ENCODE peak calls at places on chromosomes 5 and 9, in six cellular contexts. One of them, this sample, is unnamed.

GRCh38 chr9:114141553-114142548 is 13.5 kb upstream of the COL27A1 start:
- DNase-seq in IMR-90: peak; percentile 41
- DNase-seq in breast epithelium: no peak
- DNase-seq in H1: no peak
- DNase-seq in adrenal gland: peak; percentile 59
- DNase-seq in stomach: peak; percentile 37
- DNase-seq in this sample: no peak

GRCh38 chr5:154714271-154714986 is 40.7 kb upstream of the LARP1 start:
- DNase-seq in IMR-90: peak; percentile 77
- DNase-seq in breast epithelium: no peak
- DNase-seq in H1: no peak
- DNase-seq in adrenal gland: no peak
- DNase-seq in stomach: peak; percentile 46
- DNase-seq in this sample: no peak

GRCh38 chr5:151144922-151145321 is 12.7 kb downstream of the ANXA6 start:
- DNase-seq in IMR-90: no peak
- DNase-seq in breast epithelium: no peak
- DNase-seq in H1: no peak
- DNase-seq in adrenal gland: no peak
- DNase-seq in stomach: no peak
- DNase-seq in this sample: no peak

GRCh38 chr5:31617867-31618266 is 21.1 kb upstream of the PDZD2 start:
- DNase-seq in IMR-90: no peak
- DNase-seq in breast epithelium: no peak
- DNase-seq in H1: no peak
- DNase-seq in adrenal gland: no peak
- DNase-seq in stomach: no peak
- DNase-seq in this sample: no peak

GRCh38 chr9:98010450-98010849 is 27.3 kb downstream of the ANP32B start:
- DNase-seq in IMR-90: peak; percentile 64
- DNase-seq in breast epithelium: no peak
- DNase-seq in H1: no peak
- DNase-seq in adrenal gland: no peak
- DNase-seq in stomach: no peak
- DNase-seq in this sample: no peak

GRCh38 chr5:136104311-136104975 is 28.2 kb upstream of the SMAD5 start:
- DNase-seq in IMR-90: no peak
- DNase-seq in breast epithelium: no peak
- DNase-seq in H1: no peak
- DNase-seq in adrenal gland: no peak
- DNase-seq in stomach: no peak
- DNase-seq in this sample: no peak

GRCh38 chr9:21889673-21890072 is 87.2 kb downstream of the MTAP start:
- DNase-seq in IMR-90: no peak
- DNase-seq in breast epithelium: no peak
- DNase-seq in H1: no peak
- DNase-seq in adrenal gland: no peak
- DNase-seq in stomach: no peak
- DNase-seq in this sample: no peak

GRCh38 chr9:87375397-87376073 is 122.1 kb upstream of the DAPK1 start:
- DNase-seq in IMR-90: no peak
- DNase-seq in breast epithelium: no peak
- DNase-seq in H1: no peak
- DNase-seq in adrenal gland: no peak
- DNase-seq in stomach: no peak
- DNase-seq in this sample: no peak

GRCh38 chr5:149576021-149576420 is 5.3 kb upstream of the ARHGEF37 start:
- DNase-seq in IMR-90: no peak
- DNase-seq in breast epithelium: no peak
- DNase-seq in H1: no peak
- DNase-seq in adrenal gland: no peak
- DNase-seq in stomach: no peak
- DNase-seq in this sample: no peak

GRCh38 chr9:114266969-114267368 is 55.9 kb upstream of the ORM1 start:
- DNase-seq in IMR-90: peak; percentile 68
- DNase-seq in breast epithelium: no peak
- DNase-seq in H1: no peak
- DNase-seq in adrenal gland: no peak
- DNase-seq in stomach: no peak
- DNase-seq in this sample: no peak

GRCh38 chr9:107740088-107740980 is 250.8 kb upstream of the KLF4 start:
- DNase-seq in IMR-90: no peak
- DNase-seq in breast epithelium: no peak
- DNase-seq in H1: no peak
- DNase-seq in adrenal gland: no peak
- DNase-seq in stomach: no peak
- DNase-seq in this sample: no peak

GRCh38 chr5:165370772-165371171 is 1865.4 kb downstream of the MAT2B start:
- DNase-seq in IMR-90: peak; percentile 61
- DNase-seq in breast epithelium: no peak
- DNase-seq in H1: no peak
- DNase-seq in adrenal gland: no peak
- DNase-seq in stomach: no peak
- DNase-seq in this sample: no peak

GRCh38 chr5:139104577-139105271 is 93.4 kb downstream of the SIL1 start:
- DNase-seq in IMR-90: peak; percentile 90
- DNase-seq in breast epithelium: peak; percentile 83
- DNase-seq in H1: no peak
- DNase-seq in adrenal gland: peak; percentile 91
- DNase-seq in stomach: no peak
- DNase-seq in this sample: no peak

GRCh38 chr5:148910686-148911361 is 84.4 kb downstream of the ADRB2 start:
- DNase-seq in IMR-90: peak; percentile 64
- DNase-seq in breast epithelium: no peak
- DNase-seq in H1: no peak
- DNase-seq in adrenal gland: no peak
- DNase-seq in stomach: peak; percentile 79
- DNase-seq in this sample: no peak

GRCh38 chr5:16889203-16889971 is 46.7 kb downstream of the MYO10 start:
- DNase-seq in IMR-90: peak; percentile 88
- DNase-seq in breast epithelium: no peak
- DNase-seq in H1: no peak
- DNase-seq in adrenal gland: no peak
- DNase-seq in stomach: no peak
- DNase-seq in this sample: no peak

GRCh38 chr9:132241483-132241839 is 79.6 kb downstream of the NTNG2 start:
- DNase-seq in IMR-90: no peak
- DNase-seq in breast epithelium: no peak
- DNase-seq in H1: no peak
- DNase-seq in adrenal gland: no peak
- DNase-seq in stomach: no peak
- DNase-seq in this sample: no peak

GRCh38 chr5:91384671-91385430 is 1.7 kb upstream of the ARRDC3 start:
- DNase-seq in IMR-90: peak; percentile 91
- DNase-seq in breast epithelium: peak; percentile 38
- DNase-seq in H1: no peak
- DNase-seq in adrenal gland: peak; percentile 53
- DNase-seq in stomach: peak; percentile 40
- DNase-seq in this sample: no peak

GRCh38 chr9:109182940-109183798 is 16.1 kb upstream of the FRRS1L start:
- DNase-seq in IMR-90: peak; percentile 15
- DNase-seq in breast epithelium: no peak
- DNase-seq in H1: no peak
- DNase-seq in adrenal gland: peak; percentile 37
- DNase-seq in stomach: peak; percentile 57
- DNase-seq in this sample: no peak

GRCh38 chr9:78298046-78298511 is 1.2 kb downstream of the PSAT1 start:
- DNase-seq in IMR-90: no peak
- DNase-seq in breast epithelium: no peak
- DNase-seq in H1: no peak
- DNase-seq in adrenal gland: peak; percentile 48
- DNase-seq in stomach: no peak
- DNase-seq in this sample: peak; percentile 37

GRCh38 chr5:66808663-66809062 is 212.5 kb downstream of the MAST4 start:
- DNase-seq in IMR-90: no peak
- DNase-seq in breast epithelium: no peak
- DNase-seq in H1: no peak
- DNase-seq in adrenal gland: no peak
- DNase-seq in stomach: no peak
- DNase-seq in this sample: no peak

GRCh38 chr5:54545796-54546195 is 28.2 kb downstream of the SNX18 start:
- DNase-seq in IMR-90: no peak
- DNase-seq in breast epithelium: no peak
- DNase-seq in H1: no peak
- DNase-seq in adrenal gland: no peak
- DNase-seq in stomach: no peak
- DNase-seq in this sample: no peak

GRCh38 chr9:90307177-90307833 is 335.3 kb downstream of the DIRAS2 start:
- DNase-seq in IMR-90: no peak
- DNase-seq in breast epithelium: no peak
- DNase-seq in H1: no peak
- DNase-seq in adrenal gland: no peak
- DNase-seq in stomach: no peak
- DNase-seq in this sample: no peak

GRCh38 chr5:177008716-177009115 is 2.1 kb upstream of the UIMC1 start:
- DNase-seq in IMR-90: no peak
- DNase-seq in breast epithelium: no peak
- DNase-seq in H1: no peak
- DNase-seq in adrenal gland: no peak
- DNase-seq in stomach: no peak
- DNase-seq in this sample: no peak

GRCh38 chr5:177005619-177006264 is 837 bp downstream of the UIMC1 start:
- DNase-seq in IMR-90: peak; percentile 62
- DNase-seq in breast epithelium: no peak
- DNase-seq in H1: no peak
- DNase-seq in adrenal gland: peak; percentile 81
- DNase-seq in stomach: peak; percentile 73
- DNase-seq in this sample: no peak

GRCh38 chr5:177003649-177004048 is 2.9 kb downstream of the UIMC1 start:
- DNase-seq in IMR-90: no peak
- DNase-seq in breast epithelium: no peak
- DNase-seq in H1: no peak
- DNase-seq in adrenal gland: no peak
- DNase-seq in stomach: no peak
- DNase-seq in this sample: no peak

GRCh38 chr5:177006265-177006972 is at the start of gene UIMC1:
- DNase-seq in IMR-90: peak; percentile 88
- DNase-seq in breast epithelium: peak; percentile 81
- DNase-seq in H1: peak; percentile 83
- DNase-seq in adrenal gland: peak; percentile 93
- DNase-seq in stomach: peak; percentile 93
- DNase-seq in this sample: no peak

DNA sequence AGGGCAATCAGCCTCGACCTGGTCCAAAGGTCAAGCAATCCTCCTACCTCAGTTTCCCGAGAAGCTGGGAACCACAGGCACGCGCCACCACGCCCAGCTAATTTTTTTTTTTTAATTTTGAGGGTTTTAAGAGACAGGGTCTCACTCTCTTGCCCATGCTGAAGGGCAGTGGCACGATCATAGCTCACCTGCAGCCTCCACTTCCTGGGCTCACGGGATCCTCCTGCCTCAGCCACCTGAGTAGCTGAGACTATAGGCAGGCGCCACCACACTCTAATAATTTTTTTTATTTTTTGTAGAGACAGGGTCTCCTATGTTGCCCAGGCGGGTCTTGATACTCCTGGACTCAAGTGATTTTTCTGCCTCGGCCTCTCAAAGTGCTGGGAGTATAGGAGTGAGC is 1.6 kb downstream of the UIMC1 start:
- DNase-seq in IMR-90: no peak
- DNase-seq in breast epithelium: no peak
- DNase-seq in H1: no peak
- DNase-seq in adrenal gland: no peak
- DNase-seq in stomach: no peak
- DNase-seq in this sample: no peak
- H3K4me3 ChIP-seq in IMR-90: no peak overlapping the region
- H3K4me3 ChIP-seq in breast epithelium: peak overlapping the region; percentile 91
- H3K4me3 ChIP-seq in H1: peak overlapping the region; percentile 85
- H3K4me3 ChIP-seq in adrenal gland: no peak overlapping the region
- H3K4me3 ChIP-seq in stomach: peak overlapping the region; percentile 97
- H3K4me3 ChIP-seq in this sample: peak overlapping the region; percentile 87

DNA sequence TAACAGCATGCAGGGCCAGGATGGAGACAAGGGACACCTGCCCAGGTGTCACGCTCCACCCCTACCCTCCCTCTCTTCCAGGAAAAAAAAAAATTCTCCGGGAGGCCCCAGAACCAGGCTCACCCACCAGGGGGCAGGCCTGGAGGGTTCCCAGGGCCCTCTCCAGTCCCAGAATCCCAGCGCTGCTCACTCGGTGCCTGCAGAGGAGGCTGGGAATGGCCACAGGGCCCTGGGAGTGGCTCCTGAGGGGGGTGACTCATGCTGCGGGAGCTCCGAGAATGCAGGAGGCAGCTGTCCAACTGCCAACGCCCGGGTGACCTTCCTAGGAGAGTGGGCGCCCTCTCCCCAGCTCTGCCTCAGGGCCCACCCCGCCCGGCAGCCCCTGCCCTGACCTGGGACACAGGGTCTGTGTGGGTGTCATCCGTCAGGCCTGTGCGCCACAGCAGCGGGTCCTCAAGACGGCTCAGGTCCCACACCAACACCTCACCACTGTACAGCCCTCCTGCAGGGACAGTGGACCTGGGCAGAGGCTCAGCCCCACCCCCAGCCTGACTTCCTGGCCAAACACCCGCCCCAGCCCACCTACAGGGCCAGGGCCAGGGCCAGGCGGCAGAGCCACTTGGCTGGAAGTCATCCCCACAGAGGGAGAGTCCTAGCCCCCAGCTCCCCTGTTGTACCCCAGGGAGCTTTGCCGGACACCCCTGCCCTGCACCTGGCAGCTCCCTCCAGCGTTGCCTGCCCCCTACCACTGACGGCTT is 21.2 kb downstream of the DYNC2I2 start:
- DNase-seq in IMR-90: peak; percentile 94
- DNase-seq in breast epithelium: peak; percentile 89
- DNase-seq in H1: peak; percentile 81
- DNase-seq in adrenal gland: peak; percentile 95
- DNase-seq in stomach: peak; percentile 93
- DNase-seq in this sample: no peak
- TF ChIP-seq POLR2A in IMR-90: no peak
- TF ChIP-seq POLR2A in breast epithelium: no peak
- TF ChIP-seq POLR2A in H1: no peak
- TF ChIP-seq POLR2A in adrenal gland: no peak
- TF ChIP-seq POLR2A in stomach: no peak
- TF ChIP-seq POLR2A in this sample: no peak

GRCh38 chr5:43659075-43659474 is 56.1 kb downstream of the NNT start:
- DNase-seq in IMR-90: no peak
- DNase-seq in breast epithelium: no peak
- DNase-seq in H1: no peak
- DNase-seq in adrenal gland: no peak
- DNase-seq in stomach: no peak
- DNase-seq in this sample: no peak

GRCh38 chr5:43663916-43664315 is 60.9 kb downstream of the NNT start:
- DNase-seq in IMR-90: no peak
- DNase-seq in breast epithelium: no peak
- DNase-seq in H1: no peak
- DNase-seq in adrenal gland: no peak
- DNase-seq in stomach: no peak
- DNase-seq in this sample: no peak

GRCh38 chr5:43661102-43661501 is 58.1 kb downstream of the NNT start:
- DNase-seq in IMR-90: peak; percentile 59
- DNase-seq in breast epithelium: no peak
- DNase-seq in H1: no peak
- DNase-seq in adrenal gland: peak; percentile 50
- DNase-seq in stomach: no peak
- DNase-seq in this sample: no peak

GRCh38 chr5:43664641-43665040 is 61.7 kb downstream of the NNT start:
- DNase-seq in IMR-90: peak; percentile 22
- DNase-seq in breast epithelium: no peak
- DNase-seq in H1: no peak
- DNase-seq in adrenal gland: no peak
- DNase-seq in stomach: no peak
- DNase-seq in this sample: no peak
- H3K27ac ChIP-seq in IMR-90: no peak overlapping the region
- H3K27ac ChIP-seq in breast epithelium: no peak overlapping the region
- H3K27ac ChIP-seq in H1: no peak overlapping the region
- H3K27ac ChIP-seq in adrenal gland: no peak overlapping the region
- H3K27ac ChIP-seq in stomach: no peak overlapping the region
- H3K27ac ChIP-seq in this sample: no peak overlapping the region

GRCh38 chr5:159021360-159022177 is 78.1 kb downstream of the EBF1 start:
- DNase-seq in IMR-90: peak; percentile 49
- DNase-seq in breast epithelium: no peak
- DNase-seq in H1: no peak
- DNase-seq in adrenal gland: no peak
- DNase-seq in stomach: no peak
- DNase-seq in this sample: no peak
- H3K4me3 ChIP-seq in IMR-90: peak overlapping the region; percentile 9
- H3K4me3 ChIP-seq in breast epithelium: peak overlapping the region; percentile 11
- H3K4me3 ChIP-seq in H1: no peak overlapping the region
- H3K4me3 ChIP-seq in adrenal gland: no peak overlapping the region
- H3K4me3 ChIP-seq in stomach: no peak overlapping the region
- H3K4me3 ChIP-seq in this sample: no peak overlapping the region

This sample was measured in vagina.